ENCODE peak calls at places on chromosomes 3 and 15, in four cellular contexts. R, U, N and C are unnamed samples.

GRCh38 chr3:139204756-139205155 is 139.1 kb upstream of the MRPS22 start:
- DNase-seq in R (no peak), U (no peak), N (no peak), C (no peak)

GRCh38 chr3:29537889-29538609 is 257.2 kb downstream of the RBMS3 start:
- DNase-seq in R (no peak), N (no peak), U (no peak), C (no peak)

GRCh38 chr3:55622116-55622515 is 135.0 kb upstream of the WNT5A start:
- DNase-seq in N (no peak), R (no peak), U (no peak), C (no peak)

GRCh38 chr3:162021206-162021605 is 524.6 kb downstream of the OTOL1 start:
- DNase-seq in R (no peak), U (no peak), N (no peak), C (no peak)

GRCh38 chr3:126993436-126993835 is 10.5 kb downstream of the PLXNA1 start:
- DNase-seq in N (no peak), R (no peak), U (no peak), C (no peak)

GRCh38 chr3:146161725-146162047 is 702 bp upstream of the PLOD2 start:
- DNase-seq in N (no peak), U (peak), R (no peak), C (peak)

GRCh38 chr3:176872771-176873209 is 324.5 kb downstream of the TBL1XR1 start:
- DNase-seq in N (peak), R (peak), U (peak), C (peak)

GRCh38 chr3:140223197-140223596 is 288.2 kb downstream of the CLSTN2 start:
- DNase-seq in N (no peak), R (no peak), U (no peak), C (no peak)

GRCh38 chr15:100713163-100713867 is 110.9 kb downstream of the ASB7 start:
- DNase-seq in U (peak), R (no peak), N (no peak), C (no peak)

GRCh38 chr3:177776656-177777055 is 579.4 kb upstream of the TBL1XR1 start:
- DNase-seq in R (no peak), N (no peak), U (peak), C (peak)

GRCh38 chr15:60727260-60727659 is 248.3 kb upstream of the ICE2 start:
- DNase-seq in U (peak), N (no peak), R (no peak), C (no peak)

GRCh38 chr3:154427685-154428291 is 2.2 kb downstream of the GPR149 start:
- DNase-seq in U (no peak), R (no peak), N (no peak), C (peak)

GRCh38 chr3:13262493-13263211 is 157.5 kb downstream of the NUP210 start:
- DNase-seq in N (peak), R (peak), U (peak), C (no peak)

GRCh38 chr15:63056843-63057242 is 14.3 kb downstream of the TPM1 start:
- DNase-seq in N (no peak), U (no peak), R (no peak), C (no peak)

GRCh38 chr3:97232635-97233034 is 418.2 kb downstream of the EPHA6 start:
- DNase-seq in N (no peak), U (no peak), R (no peak), C (no peak)

GRCh38 chr15:42890161-42890913 is 30.2 kb downstream of the TTBK2 start:
- DNase-seq in R (no peak), N (no peak), U (peak), C (peak)

GRCh38 chr3:149581681-149582349 is 76.0 kb downstream of the WWTR1 start:
- DNase-seq in N (no peak), U (no peak), R (peak), C (no peak)

GRCh38 chr3:133548090-133548489 is 25.4 kb upstream of the CDV3 start:
- DNase-seq in U (no peak), N (no peak), R (no peak), C (no peak)

GRCh38 chr15:77021803-77022381 is 27.0 kb downstream of the PSTPIP1 start:
- DNase-seq in U (no peak), N (no peak), R (no peak), C (no peak)

GRCh38 chr3:153173758-153174516 is 11.9 kb downstream of the RAP2B start:
- DNase-seq in N (no peak), R (peak), U (peak), C (peak)

GRCh38 chr3:53844262-53845102 is 1.7 kb downstream of the CHDH start:
- DNase-seq in N (no peak), U (peak), R (no peak), C (no peak)

GRCh38 chr3:53845881-53846133 is 412 bp downstream of the CHDH start:
- DNase-seq in R (no peak), N (no peak), U (no peak), C (no peak)

GRCh38 chr3:53846134-53846850 is at the start of the genes CHDH and IL17RB:
- DNase-seq in N (no peak), R (peak), U (peak), C (peak)

GRCh38 chr3:53845103-53845880 is 927 bp downstream of the CHDH start:
- DNase-seq in R (peak), N (no peak), U (peak), C (peak)

GRCh38 chr3:53846851-53847155 is 435 bp downstream of the IL17RB start:
- DNase-seq in R (no peak), N (no peak), U (no peak), C (no peak)
- TF ChIP-seq EZH2 in R (no peak), N (no peak), U (no peak), C (no peak)

DNA sequence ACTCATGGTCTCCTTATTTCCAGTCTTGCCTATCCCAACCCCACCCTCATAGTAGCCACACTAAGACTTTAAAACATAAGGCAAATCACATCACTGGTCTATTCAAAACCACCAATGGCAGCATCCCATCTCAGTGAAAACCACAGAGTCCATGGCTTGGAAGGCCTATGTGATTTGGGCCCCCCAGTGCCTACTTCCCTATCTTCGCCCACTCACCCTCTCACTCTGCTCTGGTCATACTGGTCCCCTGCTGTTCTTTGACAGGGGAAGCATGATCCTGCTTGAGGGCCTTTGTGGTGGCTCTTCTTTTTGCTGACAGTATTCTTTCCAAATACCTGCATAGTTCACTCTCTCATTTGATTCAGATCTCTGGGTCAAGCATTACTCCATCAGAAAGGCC is 3.3 kb downstream of the GTF2A2 start:
- DNase-seq in N (no peak), R (no peak), U (no peak), C (no peak)
- TF ChIP-seq JUNB in N (no peak), R (no peak), U (no peak), C (no peak)

GRCh38 chr15:74140445-74140761 is 10.0 kb downstream of the ISLR2 start:
- DNase-seq in U (no peak), N (no peak), R (no peak), C (peak)

GRCh38 chr15:74144153-74144775 is 13.9 kb downstream of the ISLR2 start:
- DNase-seq in U (peak), N (no peak), R (peak), C (peak)

GRCh38 chr15:74141591-74141990 is 11.2 kb downstream of the ISLR2 start:
- DNase-seq in N (no peak), U (no peak), R (no peak), C (no peak)

GRCh38 chr15:74146277-74146800 is 16.0 kb downstream of the ISLR2 start:
- DNase-seq in N (no peak), R (no peak), U (no peak), C (no peak)
- TF ChIP-seq REST in N (peak), R (no peak), U (no peak), C (no peak)

DNA sequence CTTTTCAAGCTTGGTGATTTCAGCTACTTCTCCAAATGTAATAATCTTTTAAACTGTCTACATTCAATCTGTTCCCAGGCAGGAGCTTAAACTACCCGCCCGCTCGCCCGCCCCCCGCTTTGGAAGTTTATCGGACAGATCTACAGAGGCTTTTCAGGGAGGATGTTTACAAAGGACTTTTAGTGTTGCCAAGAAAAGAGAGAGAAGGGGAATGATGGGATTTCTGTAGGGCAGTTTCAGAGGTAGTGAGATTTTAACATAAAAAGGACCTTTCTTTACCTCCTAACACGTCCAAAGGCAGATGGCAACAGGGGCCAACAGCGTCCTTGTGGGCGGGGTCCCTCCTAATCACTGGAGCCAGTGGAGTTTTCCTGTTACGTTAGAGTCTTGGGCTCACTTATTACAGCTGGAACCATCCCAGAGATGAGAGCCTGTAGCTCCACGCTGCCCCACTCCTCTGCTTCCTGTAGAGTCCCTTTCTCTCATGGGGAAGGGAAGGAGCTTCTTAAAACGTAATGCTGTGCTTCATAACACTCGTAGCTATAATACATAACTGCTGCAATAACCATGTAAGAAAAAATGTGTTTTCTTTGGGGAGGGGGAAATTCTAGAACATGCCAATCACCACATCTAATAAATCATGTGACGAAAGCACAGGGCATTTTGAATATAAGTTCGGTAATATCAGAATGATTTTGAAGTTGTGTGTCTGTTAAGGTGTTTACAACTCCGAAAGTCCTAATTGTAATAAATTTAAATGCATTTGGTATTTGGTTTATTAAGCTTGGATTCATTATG is 30.9 kb downstream of the HES1 start:
- DNase-seq in R (peak), N (no peak), U (no peak), C (peak)
- TF ChIP-seq EZH2 in R (no peak), N (no peak), U (no peak), C (no peak)

GRCh38 chr3:174270841-174271240 is 588.3 kb upstream of the NAALADL2 start:
- DNase-seq in R (no peak), U (no peak), N (no peak), C (no peak)
- TF ChIP-seq JUNB in R (no peak), U (no peak), N (no peak), C (no peak)

DNA sequence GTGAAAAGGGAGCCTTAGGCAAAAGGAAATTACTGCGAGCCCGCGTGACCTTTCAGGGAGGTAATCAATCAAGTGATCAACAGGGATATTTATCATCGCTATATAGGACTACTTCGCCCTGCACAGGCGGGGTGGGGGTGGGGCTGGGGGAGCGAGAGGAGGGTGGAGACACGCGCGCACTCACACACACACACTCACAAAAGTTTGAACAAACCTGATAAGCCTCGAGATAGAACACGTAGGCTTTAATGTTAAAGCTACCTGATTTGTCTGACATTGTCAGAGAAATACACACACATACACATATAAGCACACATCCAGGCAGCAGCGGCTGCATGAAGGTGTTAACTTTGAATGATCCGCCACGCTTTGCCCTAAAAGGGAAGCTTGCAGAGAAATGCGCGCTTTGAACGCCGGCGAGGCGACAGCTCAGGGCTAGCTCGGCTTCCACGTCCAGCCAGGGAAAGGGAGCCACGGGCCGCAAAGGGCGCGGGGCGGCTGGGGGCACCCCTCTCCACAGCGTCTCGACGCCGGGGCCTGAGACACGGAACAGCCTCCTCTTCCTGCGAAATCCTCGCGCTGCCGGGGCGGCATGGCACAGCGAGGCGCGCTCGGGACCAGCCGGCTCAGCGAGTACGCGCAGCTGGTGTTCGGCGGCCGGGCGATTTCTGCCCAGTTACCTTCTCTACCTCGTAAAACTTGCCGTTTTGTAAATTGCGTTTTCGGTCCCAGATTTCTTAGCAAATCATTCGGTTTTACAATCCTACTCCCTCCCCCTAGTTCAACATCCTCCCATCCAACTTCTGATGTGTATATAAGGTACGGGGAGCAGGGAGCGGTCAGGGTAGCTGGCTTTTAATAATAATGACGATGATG is 4.8 kb upstream of the MECOM start:
- DNase-seq in R (no peak), N (no peak), U (no peak), C (peak)
- TF ChIP-seq REST in R (no peak), N (no peak), U (no peak), C (no peak)

DNA sequence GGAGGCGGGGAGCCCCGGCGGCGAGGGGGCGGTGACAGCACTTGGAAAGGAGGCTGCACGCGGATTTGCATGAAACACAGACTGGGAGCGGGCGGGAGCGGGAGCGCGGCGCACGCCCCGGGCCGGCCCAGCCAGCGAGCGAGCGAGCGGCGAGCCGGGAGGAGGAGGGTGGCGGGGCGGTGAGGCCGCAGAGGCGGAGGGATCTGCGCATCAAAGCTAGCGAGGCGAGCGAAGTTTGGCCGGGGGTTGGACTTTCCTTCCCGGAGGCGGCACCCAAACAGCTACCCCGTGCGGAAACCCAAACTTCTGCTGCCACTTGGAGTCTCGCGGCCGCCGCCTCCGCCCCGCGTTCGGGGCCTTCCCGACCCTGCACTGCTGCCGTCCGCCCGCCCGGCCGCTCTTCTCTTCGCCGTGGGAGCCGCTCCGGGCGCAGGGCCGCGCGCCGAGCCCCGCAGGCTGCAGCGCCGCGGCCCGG is at the start of gene SMAD3:
- DNase-seq in U (peak), N (no peak), R (peak), C (peak)
- TF ChIP-seq EZH2 in U (no peak), N (no peak), R (no peak), C (no peak)

DNA sequence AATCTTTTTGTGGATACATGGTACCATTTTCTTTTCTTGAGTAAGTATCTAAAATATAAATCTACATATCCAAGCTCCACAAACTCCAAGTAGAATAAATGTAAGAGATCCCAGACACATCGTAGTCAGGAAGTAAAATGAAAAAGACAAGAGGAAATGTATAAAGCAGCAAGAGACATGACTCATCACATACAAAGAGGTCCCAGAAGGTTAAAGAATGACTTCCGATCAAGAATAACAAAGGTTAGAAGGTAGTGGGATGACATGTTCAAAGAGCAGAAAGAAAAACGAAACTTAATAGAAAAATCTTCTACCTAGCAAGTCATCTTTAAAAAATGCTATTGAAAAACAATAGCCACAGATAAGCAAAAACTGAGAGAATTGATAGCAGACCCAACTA is 705.8 kb downstream of the NR2F2 start:
- DNase-seq in U (no peak), N (no peak), R (no peak), C (no peak)
- TF ChIP-seq JUNB in U (no peak), N (no peak), R (no peak), C (no peak)

DNA sequence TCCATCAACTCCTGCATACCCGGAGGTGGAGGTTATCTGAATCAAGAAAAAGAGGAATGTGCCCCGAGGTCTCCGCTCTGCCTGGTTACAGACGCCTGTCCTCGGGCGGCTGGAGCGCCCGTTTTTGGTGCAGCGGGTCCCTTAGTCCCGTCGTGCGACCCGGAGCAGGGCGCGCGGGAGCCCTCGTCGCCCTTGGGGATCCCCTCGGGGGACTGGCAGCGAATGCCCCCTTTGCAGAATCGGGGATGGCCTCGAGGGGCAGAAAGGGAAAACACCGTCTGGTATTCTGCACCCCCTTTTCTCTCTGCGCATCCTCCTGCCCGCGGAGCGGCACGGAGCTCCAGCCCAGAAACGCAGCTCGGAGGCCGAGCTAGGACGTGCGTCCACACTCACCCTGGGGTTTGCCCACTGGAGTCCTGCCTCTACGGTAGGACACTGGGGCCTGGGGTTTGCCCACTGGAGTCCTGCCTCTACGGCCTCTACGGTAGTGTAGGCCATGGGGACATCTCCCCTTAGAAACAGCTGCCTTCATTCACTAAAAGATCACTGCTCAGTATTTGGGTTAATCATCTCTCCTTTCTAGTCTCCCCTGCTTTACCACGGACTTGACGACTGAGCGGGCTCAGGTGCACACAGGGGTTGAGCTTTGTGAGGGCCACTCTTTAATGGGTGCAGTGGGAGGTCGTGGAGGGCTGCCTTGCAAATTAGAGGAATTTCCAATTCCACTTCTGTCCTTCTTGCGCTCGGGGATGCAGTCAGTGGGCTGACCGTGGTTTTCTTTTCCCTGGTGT is 2.4 kb downstream of the PTPRG start:
- DNase-seq in R (no peak), N (no peak), U (no peak), C (peak)
- TF ChIP-seq REST in R (no peak), N (no peak), U (no peak), C (no peak)